ENCODE peak calls at places on chromosomes 3 and 15, in five cellular contexts. A is SK-N-SH, B is K562, K is HepG2, S is HCT116. D is an unnamed sample.

GRCh38 chr15:82743810-82744209 is 34.1 kb upstream of the AP3B2 start:
- DNase-seq in K (no peak), S (no peak), A (no peak), B (no peak), D (no peak)

GRCh38 chr15:55694652-55695150 is 48.3 kb downstream of the PRTG start:
- DNase-seq in A (no peak), S (no peak), B (no peak), K (no peak), D (peak; percentile 48)

GRCh38 chr15:100463515-100463914 is 65.2 kb downstream of the CERS3 start:
- DNase-seq in B (no peak), K (no peak), A (no peak), S (no peak), D (no peak)

GRCh38 chr3:40398346-40398745 is 11.4 kb downstream of the ENTPD3 start:
- DNase-seq in A (no peak), K (peak; percentile 71), B (no peak), S (no peak), D (no peak)

GRCh38 chr3:179069762-179070390 is 1.7 kb downstream of the ZMAT3 start:
- DNase-seq in S (no peak), A (peak; percentile 22), B (no peak), K (no peak), D (no peak)

GRCh38 chr15:79076661-79077060 is 13.9 kb downstream of the RASGRF1 start:
- DNase-seq in A (no peak), B (no peak), K (no peak), S (no peak), D (no peak)

GRCh38 chr3:149134560-149134959 is 5.1 kb downstream of the HPS3 start:
- DNase-seq in S (no peak), B (no peak), K (no peak), A (no peak), D (no peak)

GRCh38 chr3:10483364-10483675 is 22.1 kb downstream of the ATP2B2 start:
- DNase-seq in A (no peak), K (no peak), B (no peak), S (no peak), D (no peak)

GRCh38 chr3:184765047-184765729 is 46.8 kb upstream of the VPS8 start:
- DNase-seq in B (no peak), S (no peak), K (no peak), A (no peak), D (no peak)

GRCh38 chr3:146550743-146551510 is 6.5 kb upstream of the PLSCR1 start:
- DNase-seq in B (no peak), A (no peak), S (peak; percentile 26), K (no peak), D (no peak)

GRCh38 chr15:79129235-79129634 is 38.7 kb upstream of the RASGRF1 start:
- DNase-seq in A (no peak), S (no peak), K (no peak), B (no peak), D (no peak)

GRCh38 chr3:38610934-38611333 is 38.6 kb downstream of the SCN5A start:
- DNase-seq in K (no peak), S (no peak), B (no peak), A (no peak), D (no peak)

GRCh38 chr3:89527736-89528335 is 420.4 kb downstream of the EPHA3 start:
- DNase-seq in B (no peak), K (no peak), S (no peak), A (no peak), D (no peak)

GRCh38 chr3:81816473-81817260 is 55.2 kb upstream of the GBE1 start:
- DNase-seq in B (no peak), A (no peak), K (no peak), S (no peak), D (peak; percentile 90)

GRCh38 chr3:127700406-127700805 is 27.7 kb downstream of the ABTB1 start:
- DNase-seq in A (no peak), S (no peak), K (no peak), B (no peak), D (no peak)

GRCh38 chr3:8603115-8603710 is 41.4 kb downstream of the SSUH2 start:
- DNase-seq in B (no peak), S (no peak), K (no peak), A (no peak), D (no peak)

GRCh38 chr3:177979684-177980083 is 556.6 kb upstream of the KCNMB2 start:
- DNase-seq in A (no peak), B (no peak), S (no peak), K (no peak), D (no peak)

GRCh38 chr3:49025005-49025792 is 3.3 kb downstream of the NDUFAF3 start:
- DNase-seq in S (no peak), K (no peak), A (peak; percentile 17), B (no peak), D (no peak)

GRCh38 chr15:69988541-69989225 is 109.0 kb downstream of the TLE3 start:
- DNase-seq in S (no peak), B (no peak), K (no peak), A (no peak), D (no peak)

GRCh38 chr15:37891754-37892368 is 42.6 kb upstream of the TMCO5A start:
- DNase-seq in B (peak; percentile 7), S (peak; percentile 38), A (peak; percentile 40), K (peak; percentile 23), D (no peak)

GRCh38 chr3:102006812-102007485 is 157.6 kb downstream of the NFKBIZ start:
- DNase-seq in S (no peak), B (no peak), A (no peak), K (no peak), D (no peak)

GRCh38 chr15:27844018-27844666 is 255.0 kb downstream of the OCA2 start:
- DNase-seq in K (no peak), A (no peak), S (no peak), B (no peak), D (no peak)

GRCh38 chr3:67819447-67819846 is 165.0 kb upstream of the SUCLG2 start:
- DNase-seq in A (no peak), K (no peak), B (no peak), S (no peak), D (no peak)

GRCh38 chr3:42557849-42558248 is 23.9 kb downstream of the SEC22C start:
- DNase-seq in S (no peak), B (no peak), K (peak; percentile 13), A (no peak), D (no peak)

GRCh38 chr3:127441764-127442163 is 148.8 kb downstream of the TPRA1 start:
- DNase-seq in A (no peak), S (no peak), B (no peak), K (no peak), D (no peak)

GRCh38 chr15:88930579-88930978 is 17.4 kb upstream of the MFGE8 start:
- DNase-seq in B (no peak), K (no peak), S (no peak), A (no peak), D (no peak)

GRCh38 chr3:188151438-188151837 is 2.5 kb upstream of the LPP start:
- DNase-seq in S (no peak), K (no peak), A (no peak), B (no peak), D (no peak)

GRCh38 chr15:85976986-85977385 is 102.7 kb upstream of the AGBL1 start:
- DNase-seq in B (no peak), K (no peak), A (no peak), S (no peak), D (no peak)

GRCh38 chr3:51282931-51283330 is 102.2 kb upstream of the MANF start:
- DNase-seq in K (no peak), B (no peak), S (no peak), A (no peak), D (no peak)

GRCh38 chr3:98777801-98778220 is 14.7 kb downstream of the ST3GAL6 start:
- DNase-seq in A (no peak), S (no peak), B (no peak), K (no peak), D (no peak)

GRCh38 chr15:94229591-94230365 is 1.6 kb upstream of the MCTP2 start:
- DNase-seq in K (no peak), A (no peak), S (no peak), B (no peak), D (peak; percentile 70)

GRCh38 chr3:62100233-62100989 is 272.9 kb downstream of the FEZF2 start:
- DNase-seq in B (no peak), A (no peak), K (no peak), S (no peak), D (no peak)

GRCh38 chr3:126005951-126006350 is 37.0 kb downstream of the ROPN1B start:
- DNase-seq in S (no peak), K (no peak), B (no peak), A (no peak), D (no peak)

GRCh38 chr15:39411102-39411989 is 169.5 kb upstream of the THBS1 start:
- DNase-seq in B (no peak), A (no peak), S (no peak), K (no peak), D (peak; percentile 78)
- H3K4me3 ChIP-seq in B (no peak overlapping the region), A (no peak overlapping the region), S (no peak overlapping the region), K (no peak overlapping the region), D (no peak overlapping the region)

DNA sequence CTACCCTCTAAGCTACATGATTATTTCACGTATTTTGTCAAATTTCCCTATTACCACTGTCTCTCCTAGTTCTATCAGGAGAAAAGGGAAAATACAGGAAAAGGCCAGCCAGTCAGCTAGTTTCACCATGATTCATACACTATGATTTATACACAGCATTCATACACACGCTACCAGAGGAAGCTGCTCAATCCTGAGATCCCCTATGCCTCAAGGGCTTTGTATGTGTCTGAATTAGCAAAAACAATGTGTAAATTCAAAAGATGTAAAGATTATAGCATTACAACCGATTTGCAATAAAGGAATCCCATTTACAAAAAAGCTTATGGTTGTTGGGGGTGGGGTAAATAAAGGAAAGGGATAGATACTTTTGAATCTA is 3.1 kb upstream of the ACKR4 start:
- DNase-seq in K (no peak), S (no peak), A (no peak), B (no peak), D (no peak)
- TF ChIP-seq ZBTB33 in K (no peak), S (no peak), A (no peak), B (no peak), D (no peak)

DNA sequence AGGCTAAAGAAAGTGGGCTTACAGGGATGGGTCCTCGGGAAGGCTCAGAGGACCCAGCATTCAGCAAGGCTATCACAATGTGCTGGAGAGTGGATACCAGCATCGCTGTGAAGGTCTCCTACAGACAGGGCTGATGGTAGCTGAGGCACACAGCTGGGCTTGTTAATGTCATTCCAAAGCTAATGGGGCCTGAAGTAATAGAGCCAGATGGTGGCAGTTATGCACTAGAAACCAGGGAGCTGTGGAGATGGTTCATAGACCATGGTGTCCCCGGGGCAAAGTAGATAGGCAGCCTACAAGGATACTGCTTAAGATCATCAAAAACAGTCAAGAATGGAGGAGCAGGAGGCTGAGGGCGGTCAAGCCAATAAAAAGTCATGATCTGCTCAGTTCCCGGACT is 24.8 kb upstream of the BOC start:
- DNase-seq in B (no peak), K (no peak), A (no peak), S (no peak), D (no peak)
- H3K4me3 ChIP-seq in B (no peak overlapping the region), K (no peak overlapping the region), A (no peak overlapping the region), S (no peak overlapping the region), D (no peak overlapping the region)

GRCh38 chr15:34616613-34617012 is 33.2 kb upstream of the GOLGA8B start:
- DNase-seq in B (peak; percentile 35), K (peak; percentile 9), S (peak; percentile 38), A (no peak), D (no peak)
- TF ChIP-seq ZBTB33 in B (no peak), K (no peak), S (no peak), A (no peak), D (no peak)

GRCh38 chr3:47008258-47008671 is 28.8 kb downstream of the NBEAL2 start:
- DNase-seq in K (no peak), B (no peak), A (peak; percentile 23), S (no peak), D (no peak)
- H3K4me3 ChIP-seq in K (no peak overlapping the region), B (no peak overlapping the region), A (no peak overlapping the region), S (no peak overlapping the region), D (no peak overlapping the region)

GRCh38 chr15:52228928-52229327 is 37.7 kb upstream of the GNB5 start:
- DNase-seq in S (peak; percentile 13), K (peak; percentile 49), B (peak; percentile 41), A (no peak), D (no peak)
- TF ChIP-seq ZBTB33 in S (no peak), K (no peak), B (no peak), A (no peak), D (no peak)